ENCODE peak calls at places on chromosomes 13 and 19, in six cellular contexts. One of them, this sample, is unnamed.

GRCh38 chr19:46759817-46760333 is 13.6 kb upstream of the STRN4 start:
- DNase-seq in Peyer's patch: no peak
- DNase-seq in tibial artery: no peak
- DNase-seq in stomach: no peak
- DNase-seq in fibroblast of lung: peak
- DNase-seq in tibial nerve: peak
- DNase-seq in this sample: no peak

GRCh38 chr13:29925457-29925856 is 75.0 kb upstream of the UBL3 start:
- DNase-seq in stomach: peak
- DNase-seq in fibroblast of lung: peak
- DNase-seq in tibial artery: peak
- DNase-seq in Peyer's patch: no peak
- DNase-seq in tibial nerve: peak
- DNase-seq in this sample: no peak

GRCh38 chr13:98447881-98448641 is 128.8 kb downstream of the STK24 start:
- DNase-seq in Peyer's patch: peak
- DNase-seq in fibroblast of lung: peak
- DNase-seq in tibial nerve: no peak
- DNase-seq in stomach: no peak
- DNase-seq in tibial artery: no peak
- DNase-seq in this sample: peak

GRCh38 chr19:45578861-45579260 is 5.7 kb downstream of the OPA3 start:
- DNase-seq in fibroblast of lung: no peak
- DNase-seq in Peyer's patch: no peak
- DNase-seq in stomach: no peak
- DNase-seq in tibial nerve: no peak
- DNase-seq in tibial artery: no peak
- DNase-seq in this sample: no peak

GRCh38 chr19:3270908-3271307 is 46.4 kb downstream of the CELF5 start:
- DNase-seq in tibial nerve: no peak
- DNase-seq in fibroblast of lung: peak
- DNase-seq in Peyer's patch: no peak
- DNase-seq in stomach: no peak
- DNase-seq in tibial artery: no peak
- DNase-seq in this sample: no peak

GRCh38 chr19:56689198-56689597 is 17.6 kb upstream of the ZNF835 start:
- DNase-seq in Peyer's patch: no peak
- DNase-seq in stomach: no peak
- DNase-seq in tibial artery: no peak
- DNase-seq in tibial nerve: no peak
- DNase-seq in fibroblast of lung: no peak
- DNase-seq in this sample: no peak

GRCh38 chr19:4933528-4933927 is 24.2 kb downstream of the UHRF1 start:
- DNase-seq in fibroblast of lung: peak
- DNase-seq in stomach: peak
- DNase-seq in tibial nerve: peak
- DNase-seq in tibial artery: no peak
- DNase-seq in Peyer's patch: no peak
- DNase-seq in this sample: no peak

GRCh38 chr19:861099-861755 is 1.8 kb downstream of the CFD start:
- DNase-seq in fibroblast of lung: no peak
- DNase-seq in tibial artery: no peak
- DNase-seq in tibial nerve: no peak
- DNase-seq in stomach: no peak
- DNase-seq in Peyer's patch: no peak
- DNase-seq in this sample: no peak

GRCh38 chr19:38386968-38387549 is 775 bp downstream of the GGN start:
- DNase-seq in tibial nerve: no peak
- DNase-seq in Peyer's patch: no peak
- DNase-seq in fibroblast of lung: peak
- DNase-seq in stomach: no peak
- DNase-seq in tibial artery: no peak
- DNase-seq in this sample: no peak

DNA sequence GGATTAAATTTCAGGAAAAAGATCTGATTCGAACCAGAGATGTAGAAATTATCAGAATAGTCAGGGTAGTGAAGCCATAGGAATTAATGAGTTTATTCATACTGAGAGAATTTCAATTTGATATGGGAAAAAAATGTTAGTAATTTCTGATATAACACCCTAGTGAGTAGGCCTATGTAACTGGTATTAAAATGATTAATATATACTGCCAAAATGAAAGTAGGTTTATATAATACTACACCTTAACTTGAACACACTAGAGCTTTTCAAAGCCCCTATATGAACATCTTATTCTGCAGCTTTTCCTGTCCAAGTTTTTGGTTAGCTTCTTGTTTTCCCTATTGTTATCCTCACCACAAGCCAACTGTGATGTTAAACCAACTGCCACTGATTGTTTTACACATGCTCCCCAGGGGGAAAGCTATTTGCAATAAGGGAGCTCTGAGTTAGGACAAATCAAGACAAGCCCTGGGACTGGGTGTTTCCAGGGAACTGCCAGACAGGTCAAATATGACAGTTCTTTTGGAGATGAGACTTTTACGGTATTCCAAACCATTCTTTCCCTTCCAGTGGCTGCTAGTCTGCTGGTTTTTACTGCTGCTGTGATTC is 45.3 kb downstream of the FNDC3A start:
- DNase-seq in fibroblast of lung: no peak
- DNase-seq in Peyer's patch: no peak
- DNase-seq in stomach: no peak
- DNase-seq in tibial artery: no peak
- DNase-seq in tibial nerve: no peak
- DNase-seq in this sample: no peak
- H3K27ac ChIP-seq in fibroblast of lung: no peak
- H3K27ac ChIP-seq in Peyer's patch: no peak
- H3K27ac ChIP-seq in stomach: no peak
- H3K27ac ChIP-seq in tibial artery: no peak
- H3K27ac ChIP-seq in tibial nerve: no peak
- H3K27ac ChIP-seq in this sample: no peak

GRCh38 chr13:91704398-91704797 is 306.0 kb downstream of the GPC5 start:
- DNase-seq in stomach: no peak
- DNase-seq in Peyer's patch: no peak
- DNase-seq in tibial nerve: no peak
- DNase-seq in fibroblast of lung: no peak
- DNase-seq in tibial artery: no peak
- DNase-seq in this sample: no peak

GRCh38 chr13:91708558-91708957 is 310.1 kb downstream of the GPC5 start:
- DNase-seq in Peyer's patch: no peak
- DNase-seq in tibial artery: no peak
- DNase-seq in stomach: no peak
- DNase-seq in tibial nerve: no peak
- DNase-seq in fibroblast of lung: no peak
- DNase-seq in this sample: no peak

GRCh38 chr13:91714726-91715334 is 316.4 kb downstream of the GPC5 start:
- DNase-seq in stomach: no peak
- DNase-seq in tibial artery: no peak
- DNase-seq in tibial nerve: no peak
- DNase-seq in Peyer's patch: no peak
- DNase-seq in fibroblast of lung: no peak
- DNase-seq in this sample: no peak

GRCh38 chr13:91710733-91711132 is 312.3 kb downstream of the GPC5 start:
- DNase-seq in tibial artery: no peak
- DNase-seq in stomach: no peak
- DNase-seq in Peyer's patch: no peak
- DNase-seq in tibial nerve: no peak
- DNase-seq in fibroblast of lung: no peak
- DNase-seq in this sample: no peak

GRCh38 chr13:91709180-91709579 is 310.8 kb downstream of the GPC5 start:
- DNase-seq in tibial nerve: no peak
- DNase-seq in fibroblast of lung: no peak
- DNase-seq in stomach: no peak
- DNase-seq in Peyer's patch: no peak
- DNase-seq in tibial artery: no peak
- DNase-seq in this sample: no peak
- H3K27ac ChIP-seq in tibial nerve: no peak
- H3K27ac ChIP-seq in fibroblast of lung: no peak
- H3K27ac ChIP-seq in stomach: no peak
- H3K27ac ChIP-seq in Peyer's patch: no peak
- H3K27ac ChIP-seq in tibial artery: no peak
- H3K27ac ChIP-seq in this sample: no peak

GRCh38 chr19:16084067-16084685 is 7.9 kb downstream of the TPM4 start:
- DNase-seq in tibial artery: no peak
- DNase-seq in Peyer's patch: no peak
- DNase-seq in tibial nerve: no peak
- DNase-seq in stomach: no peak
- DNase-seq in fibroblast of lung: peak
- DNase-seq in this sample: no peak
- H3K27ac ChIP-seq in tibial artery: peak
- H3K27ac ChIP-seq in Peyer's patch: no peak
- H3K27ac ChIP-seq in tibial nerve: no peak
- H3K27ac ChIP-seq in stomach: peak
- H3K27ac ChIP-seq in fibroblast of lung: peak
- H3K27ac ChIP-seq in this sample: peak

GRCh38 chr13:75788494-75788991 is 152.4 kb downstream of the LMO7 start:
- DNase-seq in stomach: peak
- DNase-seq in tibial nerve: no peak
- DNase-seq in Peyer's patch: no peak
- DNase-seq in tibial artery: no peak
- DNase-seq in fibroblast of lung: peak
- DNase-seq in this sample: no peak
- H3K27ac ChIP-seq in stomach: no peak
- H3K27ac ChIP-seq in tibial nerve: no peak
- H3K27ac ChIP-seq in Peyer's patch: peak
- H3K27ac ChIP-seq in tibial artery: peak
- H3K27ac ChIP-seq in fibroblast of lung: peak
- H3K27ac ChIP-seq in this sample: no peak

This sample was measured in substantia nigra.